ENCODE peak calls at places on chromosomes 12 and 14, in six cellular contexts. F, S, V, X, G and Z are unnamed samples.
A peak's percentile ranks its signal among the peaks of the same experiment; 100 is the strongest.

GRCh38 chr12:69397978-69398377 is 38.4 kb downstream of the YEATS4 start:
- DNase-seq in X (no peak), V (no peak), S (no peak), F (no peak), G (peak; percentile 62), Z (no peak)

GRCh38 chr12:15244341-15244740 is 23.1 kb upstream of the RERG start:
- DNase-seq in S (no peak), G (no peak), V (no peak), F (no peak), X (no peak), Z (no peak)

GRCh38 chr14:31994391-31995033 is 82.6 kb upstream of the ARHGAP5 start:
- DNase-seq in F (no peak), S (no peak), X (no peak), V (no peak), G (no peak), Z (no peak)

GRCh38 chr14:98458702-98459101 is 813.3 kb downstream of the BCL11B start:
- DNase-seq in V (no peak), S (no peak), X (no peak), F (no peak), G (no peak), Z (no peak)

GRCh38 chr12:58176296-58176869 is 235.0 kb downstream of the ATP23 start:
- DNase-seq in V (no peak), G (peak; percentile 38), X (peak; percentile 45), S (peak; percentile 14), F (no peak), Z (peak; percentile 27)

GRCh38 chr14:58243790-58244555 is 670 bp upstream of the PSMA3 start:
- DNase-seq in X (peak; percentile 65), V (no peak), G (no peak), S (no peak), F (no peak), Z (no peak)

GRCh38 chr14:58663494-58664111 is 25.8 kb downstream of the DACT1 start:
- DNase-seq in X (no peak), F (no peak), G (peak; percentile 90), S (peak; percentile 22), V (no peak), Z (no peak)

GRCh38 chr14:84519836-84520235 is 1010.1 kb upstream of the FLRT2 start:
- DNase-seq in X (no peak), G (no peak), V (no peak), S (no peak), F (no peak), Z (no peak)

GRCh38 chr12:47838286-47838931 is 18.7 kb upstream of the HDAC7 start:
- DNase-seq in V (peak; percentile 49), F (peak; percentile 53), X (peak; percentile 44), G (peak; percentile 41), S (no peak), Z (peak; percentile 59)

GRCh38 chr12:110065540-110065939 is 17.2 kb upstream of the C12orf76 start:
- DNase-seq in S (no peak), V (no peak), F (no peak), X (no peak), G (no peak), Z (no peak)

GRCh38 chr12:12141000-12141399 is 70.3 kb downstream of the BCL2L14 start:
- DNase-seq in S (no peak), X (no peak), F (no peak), V (no peak), G (no peak), Z (no peak)

GRCh38 chr12:119082496-119082895 is 96.2 kb upstream of the HSPB8 start:
- DNase-seq in V (no peak), F (no peak), X (no peak), S (no peak), G (no peak), Z (no peak)

GRCh38 chr14:75138492-75138891 is 11.6 kb upstream of the NEK9 start:
- DNase-seq in V (no peak), F (no peak), S (no peak), X (no peak), G (no peak), Z (no peak)

GRCh38 chr14:68908860-68909259 is 70.2 kb downstream of the ACTN1 start:
- DNase-seq in G (no peak), S (no peak), X (no peak), F (no peak), V (no peak), Z (no peak)

GRCh38 chr12:103392722-103393121 is 103.0 kb downstream of the C12orf42 start:
- DNase-seq in X (no peak), S (no peak), G (no peak), V (no peak), F (no peak), Z (no peak)

GRCh38 chr12:38906482-38907170 is 1.2 kb upstream of the CPNE8 start:
- DNase-seq in V (peak; percentile 84), F (peak; percentile 81), G (no peak), S (no peak), X (peak; percentile 82), Z (peak; percentile 70)

GRCh38 chr12:89872922-89873630 is 164.4 kb upstream of the ATP2B1 start:
- DNase-seq in X (no peak), G (no peak), S (no peak), V (no peak), F (no peak), Z (no peak)